ENCODE peak calls at places on chromosomes 4 and X, in nine cellular contexts. X, W, H, Y, M, I, V, J and B are unnamed samples.
A peak's percentile ranks its signal among the peaks of the same experiment; 100 is the strongest.

GRCh38 chr4:122309988-122310626 is 68.7 kb upstream of the ADAD1 start:
- DNase-seq in W (no peak), J (no peak), Y (no peak), X (no peak), M (no peak), H (no peak), V (no peak), I (no peak), B (no peak)

GRCh38 chr4:101201421-101201820 is 145.9 kb downstream of the PPP3CA start:
- DNase-seq in I (no peak), H (no peak), X (no peak), Y (no peak), V (no peak), W (no peak), M (no peak), J (no peak), B (no peak)

GRCh38 chr4:144294211-144294610 is 153.7 kb upstream of the GYPA start:
- DNase-seq in M (no peak), J (no peak), I (no peak), W (no peak), X (no peak), V (no peak), H (no peak), Y (no peak), B (no peak)

GRCh38 chr4:62243895-62244294 is 1043.8 kb downstream of the ADGRL3 start:
- DNase-seq in J (no peak), V (no peak), M (no peak), I (no peak), Y (no peak), W (no peak), H (no peak), X (no peak), B (no peak)

GRCh38 chr4:79651516-79651915 is 243.5 kb upstream of the GK2 start:
- DNase-seq in M (no peak), I (no peak), H (no peak), J (no peak), Y (no peak), V (no peak), X (no peak), W (no peak), B (no peak)

GRCh38 chrX:136814847-136815634 is 34.3 kb upstream of the ARHGEF6 start:
- DNase-seq in M (no peak), H (no peak), X (no peak), I (no peak), J (no peak), W (no peak), Y (no peak), V (no peak), B (no peak)

GRCh38 chr4:26484032-26484515 is 6.2 kb downstream of the CCKAR start:
- DNase-seq in X (no peak), W (no peak), I (no peak), V (no peak), Y (no peak), M (no peak), J (no peak), H (no peak), B (no peak)

GRCh38 chrX:154417157-154417556 is 5.8 kb downstream of the TAFAZZIN start:
- DNase-seq in Y (no peak), W (no peak), J (no peak), M (no peak), H (no peak), V (no peak), I (no peak), X (no peak), B (no peak)

GRCh38 chrX:135740683-135741149 is 27.3 kb downstream of the CT45A3 start:
- DNase-seq in W (no peak), V (no peak), X (peak; percentile 6), J (no peak), Y (no peak), I (no peak), H (no peak), M (peak; percentile 26), B (peak; percentile 44)

GRCh38 chrX:136227074-136227473 is 24.1 kb downstream of the MAP7D3 start:
- DNase-seq in I (no peak), Y (no peak), M (no peak), X (no peak), J (no peak), H (no peak), W (no peak), V (no peak), B (no peak)

GRCh38 chr4:14771091-14771490 is 231.2 kb upstream of the CPEB2 start:
- DNase-seq in Y (no peak), V (peak; percentile 63), J (no peak), X (no peak), M (no peak), I (no peak), W (no peak), H (no peak), B (no peak)

GRCh38 chr4:24322517-24322916 is 261.8 kb downstream of the DHX15 start:
- DNase-seq in W (no peak), J (no peak), V (no peak), H (no peak), X (no peak), I (no peak), M (no peak), Y (no peak), B (no peak)

GRCh38 chr4:123484291-123484926 is 87.8 kb downstream of the SPRY1 start:
- DNase-seq in Y (no peak), M (no peak), J (no peak), X (no peak), H (no peak), W (no peak), V (no peak), I (no peak), B (peak; percentile 30)

GRCh38 chrX:66004928-66005831 is 34.7 kb downstream of the VSIG4 start:
- DNase-seq in J (no peak), H (no peak), M (no peak), V (no peak), I (no peak), W (no peak), X (no peak), Y (no peak), B (no peak)

GRCh38 chrX:66002832-66003680 is 36.8 kb downstream of the VSIG4 start:
- DNase-seq in J (no peak), Y (no peak), M (no peak), I (no peak), X (no peak), V (no peak), W (no peak), H (no peak), B (no peak)

GRCh38 chrX:66007851-66008250 is 32.0 kb downstream of the VSIG4 start:
- DNase-seq in W (no peak), V (no peak), X (no peak), Y (no peak), I (no peak), M (no peak), H (no peak), J (no peak), B (no peak)

GRCh38 chrX:66008403-66008970 is 31.4 kb downstream of the VSIG4 start:
- DNase-seq in J (no peak), I (no peak), V (no peak), M (no peak), X (no peak), Y (no peak), W (no peak), H (no peak), B (no peak)

GRCh38 chrX:66005832-66006449 is 33.9 kb downstream of the VSIG4 start:
- DNase-seq in I (no peak), M (no peak), J (no peak), Y (no peak), X (no peak), W (no peak), H (no peak), V (no peak), B (no peak)
- TF ChIP-seq POLR2A in I (no peak), M (no peak), J (no peak), Y (no peak), X (no peak), W (no peak), H (no peak), V (no peak), B (no peak)

DNA sequence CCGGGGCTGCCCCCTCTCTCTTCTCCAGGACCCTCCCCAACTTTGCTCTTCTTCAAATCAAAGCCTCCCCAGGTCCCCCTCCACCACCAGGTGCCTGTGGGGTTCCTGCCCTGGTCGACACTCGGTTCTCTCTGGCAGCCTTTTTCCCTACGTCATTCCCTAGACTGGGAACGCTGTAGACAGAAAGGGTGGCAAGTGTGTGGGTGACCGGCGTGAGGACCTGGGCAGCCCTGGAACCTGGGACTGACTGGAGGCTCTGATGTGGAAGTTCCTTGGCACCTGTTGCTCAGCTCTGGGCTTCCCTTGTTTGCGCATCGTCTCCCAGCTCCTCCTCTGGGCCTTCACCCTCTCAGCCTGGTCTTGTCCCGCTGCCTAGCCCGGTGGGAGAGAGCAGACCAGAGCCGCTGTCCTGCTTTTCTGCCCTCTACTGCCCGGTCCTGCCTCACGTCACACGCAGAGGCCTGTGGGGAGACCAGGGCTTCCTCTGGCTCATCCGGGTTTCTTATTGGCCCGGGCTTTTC is 1.3 kb downstream of the TACC3 start:
- DNase-seq in Y (peak; percentile 14), M (no peak), H (no peak), X (no peak), W (no peak), I (peak; percentile 47), V (no peak), J (no peak), B (no peak)
- H3K4me1 ChIP-seq in Y (peaks cover 8% of the 10 kb centered on the region), M (peaks cover 12% of the 10 kb centered on the region), H (peaks cover 55% of the 10 kb centered on the region), X (peaks cover 19% of the 10 kb centered on the region), W (peaks cover 33% of the 10 kb centered on the region), I (peaks cover 55% of the 10 kb centered on the region), V (peaks cover 23% of the 10 kb centered on the region), J (peaks cover 38% of the 10 kb centered on the region), B (peaks cover 16% of the 10 kb centered on the region)

DNA sequence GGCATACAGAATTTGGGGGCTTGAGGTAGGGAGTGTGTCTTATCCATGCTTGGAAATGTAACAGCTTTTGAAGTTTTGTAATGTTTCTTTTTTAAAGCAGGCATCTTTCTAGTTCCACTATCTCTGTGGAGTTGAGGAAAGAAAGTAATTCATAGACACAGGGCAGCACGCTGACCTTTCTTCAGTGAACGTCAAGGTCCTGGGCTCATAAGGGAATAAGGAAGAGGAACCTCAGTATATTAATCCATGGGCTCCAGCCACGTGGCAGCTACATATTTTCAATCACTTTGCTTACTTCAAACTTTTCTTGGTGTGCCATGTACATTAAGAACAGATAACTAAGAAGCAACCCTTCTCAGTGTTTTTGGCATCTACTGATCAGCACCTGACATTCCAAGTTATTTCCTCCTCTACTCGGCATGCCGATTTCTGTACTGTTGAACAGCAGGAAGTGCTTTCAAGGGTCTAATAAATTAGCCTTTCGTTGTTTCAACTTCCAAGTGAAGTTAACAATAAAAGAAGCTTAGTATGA is 88.3 kb downstream of the SORBS2 start:
- DNase-seq in X (no peak), H (no peak), M (no peak), W (no peak), Y (no peak), I (no peak), J (no peak), V (no peak), B (peak; percentile 42)
- TF ChIP-seq POLR2A in X (no peak), H (no peak), M (no peak), W (no peak), Y (no peak), I (no peak), J (no peak), V (no peak), B (no peak)

DNA sequence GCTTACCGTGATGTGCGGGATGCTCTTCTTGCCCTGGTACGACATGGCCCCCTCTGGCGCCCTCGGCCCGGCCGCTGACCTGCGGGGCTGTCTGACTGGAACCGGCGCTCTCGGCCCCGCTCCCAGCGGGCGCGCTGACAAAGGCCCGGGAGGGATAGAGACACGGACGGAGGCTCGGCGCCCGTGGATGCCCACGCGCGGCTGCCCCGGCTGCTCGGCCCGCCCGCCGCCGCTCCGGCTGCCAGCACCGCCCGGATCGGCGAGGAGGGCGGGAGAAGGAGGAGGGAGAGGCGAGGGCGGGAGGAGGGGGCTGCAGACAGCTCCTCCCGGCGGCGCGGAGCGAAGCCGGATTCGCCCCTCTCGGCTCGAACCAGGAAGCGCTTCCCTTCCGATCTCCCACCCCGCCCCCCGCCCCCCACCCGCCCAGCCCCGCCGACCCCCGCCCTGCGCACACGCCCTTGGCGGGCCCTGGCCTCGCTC is 4.6 kb downstream of the CRMP1 start:
- DNase-seq in I (no peak), H (no peak), X (no peak), J (no peak), W (no peak), V (no peak), M (no peak), Y (no peak), B (no peak)
- H3K4me1 ChIP-seq in I (peaks cover 25% of the 10 kb centered on the region), H (peaks cover 50% of the 10 kb centered on the region), X (no peaks in the 10 kb centered on the region), J (peaks cover 12% of the 10 kb centered on the region), W (no peaks in the 10 kb centered on the region), V (no peaks in the 10 kb centered on the region), M (no peaks in the 10 kb centered on the region), Y (peaks cover 4% of the 10 kb centered on the region), B (peaks cover 11% of the 10 kb centered on the region)